ENCODE peak calls at places on chromosomes 2 and 18, in seven cellular contexts. One of them, this sample, is unnamed.

GRCh38 chr2:240800241-240800640 is 19.8 kb downstream of the KIF1A start:
- DNase-seq in HCT116: no peak
- DNase-seq in K562: no peak
- DNase-seq in breast epithelium: peak
- DNase-seq in GM23338: no peak
- DNase-seq in GM12878: no peak
- DNase-seq in HepG2: no peak
- DNase-seq in this sample: peak

GRCh38 chr2:160299540-160299939 is 99.5 kb upstream of the ITGB6 start:
- DNase-seq in HCT116: no peak
- DNase-seq in K562: no peak
- DNase-seq in breast epithelium: no peak
- DNase-seq in GM23338: no peak
- DNase-seq in GM12878: no peak
- DNase-seq in HepG2: no peak
- DNase-seq in this sample: no peak

GRCh38 chr18:79965119-79965902 is 868 bp downstream of the HSBP1L1 start:
- DNase-seq in HCT116: no peak
- DNase-seq in K562: no peak
- DNase-seq in breast epithelium: peak
- DNase-seq in GM23338: peak
- DNase-seq in GM12878: no peak
- DNase-seq in HepG2: peak
- DNase-seq in this sample: peak

GRCh38 chr2:196404276-196404675 is 232.9 kb upstream of the STK17B start:
- DNase-seq in HCT116: no peak
- DNase-seq in K562: no peak
- DNase-seq in breast epithelium: no peak
- DNase-seq in GM23338: no peak
- DNase-seq in GM12878: no peak
- DNase-seq in HepG2: no peak
- DNase-seq in this sample: no peak

GRCh38 chr18:45122510-45122909 is 441.8 kb downstream of the SETBP1 start:
- DNase-seq in HCT116: no peak
- DNase-seq in K562: no peak
- DNase-seq in breast epithelium: no peak
- DNase-seq in GM23338: no peak
- DNase-seq in GM12878: no peak
- DNase-seq in HepG2: no peak
- DNase-seq in this sample: no peak

GRCh38 chr2:65144571-65144970 is 14.7 kb upstream of the RAB1A start:
- DNase-seq in HCT116: no peak
- DNase-seq in K562: no peak
- DNase-seq in breast epithelium: no peak
- DNase-seq in GM23338: no peak
- DNase-seq in GM12878: no peak
- DNase-seq in HepG2: no peak
- DNase-seq in this sample: no peak

GRCh38 chr18:59180150-59180845 is 39.7 kb upstream of the GRP start:
- DNase-seq in HCT116: no peak
- DNase-seq in K562: no peak
- DNase-seq in breast epithelium: no peak
- DNase-seq in GM23338: no peak
- DNase-seq in GM12878: no peak
- DNase-seq in HepG2: no peak
- DNase-seq in this sample: no peak

GRCh38 chr2:15141211-15141610 is 419.9 kb downstream of the NBAS start:
- DNase-seq in HCT116: no peak
- DNase-seq in K562: no peak
- DNase-seq in breast epithelium: no peak
- DNase-seq in GM23338: no peak
- DNase-seq in GM12878: no peak
- DNase-seq in HepG2: no peak
- DNase-seq in this sample: no peak

GRCh38 chr18:2968559-2968958 is 44.4 kb downstream of the LPIN2 start:
- DNase-seq in HCT116: no peak
- DNase-seq in K562: no peak
- DNase-seq in breast epithelium: no peak
- DNase-seq in GM23338: no peak
- DNase-seq in GM12878: no peak
- DNase-seq in HepG2: no peak
- DNase-seq in this sample: no peak

GRCh38 chr2:239935789-239936758 is 89.1 kb downstream of the NDUFA10 start:
- DNase-seq in HCT116: no peak
- DNase-seq in K562: no peak
- DNase-seq in breast epithelium: no peak
- DNase-seq in GM23338: no peak
- DNase-seq in GM12878: no peak
- DNase-seq in HepG2: peak
- DNase-seq in this sample: peak

GRCh38 chr18:12747530-12748315 is 44.9 kb downstream of the PSMG2 start:
- DNase-seq in HCT116: no peak
- DNase-seq in K562: peak
- DNase-seq in breast epithelium: no peak
- DNase-seq in GM23338: no peak
- DNase-seq in GM12878: no peak
- DNase-seq in HepG2: no peak
- DNase-seq in this sample: no peak

GRCh38 chr2:177575358-177575757 is 182.8 kb downstream of the AGPS start:
- DNase-seq in HCT116: no peak
- DNase-seq in K562: no peak
- DNase-seq in breast epithelium: no peak
- DNase-seq in GM23338: no peak
- DNase-seq in GM12878: no peak
- DNase-seq in HepG2: no peak
- DNase-seq in this sample: no peak

GRCh38 chr2:191008286-191008685 is 5.7 kb downstream of the STAT1 start:
- DNase-seq in HCT116: no peak
- DNase-seq in K562: no peak
- DNase-seq in breast epithelium: no peak
- DNase-seq in GM23338: no peak
- DNase-seq in GM12878: no peak
- DNase-seq in HepG2: no peak
- DNase-seq in this sample: no peak

GRCh38 chr2:133303150-133303549 is 265.1 kb downstream of the NCKAP5 start:
- DNase-seq in HCT116: no peak
- DNase-seq in K562: no peak
- DNase-seq in breast epithelium: no peak
- DNase-seq in GM23338: no peak
- DNase-seq in GM12878: no peak
- DNase-seq in HepG2: no peak
- DNase-seq in this sample: no peak

GRCh38 chr18:49639643-49640361 is 77.9 kb downstream of the LIPG start:
- DNase-seq in HCT116: no peak
- DNase-seq in K562: no peak
- DNase-seq in breast epithelium: no peak
- DNase-seq in GM23338: no peak
- DNase-seq in GM12878: no peak
- DNase-seq in HepG2: no peak
- DNase-seq in this sample: peak

GRCh38 chr2:152244241-152244640 is 68.7 kb upstream of the STAM2 start:
- DNase-seq in HCT116: no peak
- DNase-seq in K562: no peak
- DNase-seq in breast epithelium: no peak
- DNase-seq in GM23338: no peak
- DNase-seq in GM12878: no peak
- DNase-seq in HepG2: no peak
- DNase-seq in this sample: no peak

GRCh38 chr18:61308795-61309393 is 24.3 kb upstream of the CDH20 start:
- DNase-seq in HCT116: no peak
- DNase-seq in K562: no peak
- DNase-seq in breast epithelium: no peak
- DNase-seq in GM23338: no peak
- DNase-seq in GM12878: no peak
- DNase-seq in HepG2: no peak
- DNase-seq in this sample: no peak

GRCh38 chr18:75210274-75211001 is at the start of gene TSHZ1:
- DNase-seq in HCT116: peak
- DNase-seq in K562: peak
- DNase-seq in breast epithelium: peak
- DNase-seq in GM23338: peak
- DNase-seq in GM12878: peak
- DNase-seq in HepG2: peak
- DNase-seq in this sample: no peak

GRCh38 chr2:140256080-140256479 is 1475.9 kb upstream of the NXPH2 start:
- DNase-seq in HCT116: no peak
- DNase-seq in K562: no peak
- DNase-seq in breast epithelium: no peak
- DNase-seq in GM23338: no peak
- DNase-seq in GM12878: no peak
- DNase-seq in HepG2: no peak
- DNase-seq in this sample: no peak

GRCh38 chr2:208511016-208511415 is 104.4 kb downstream of the PTH2R start:
- DNase-seq in HCT116: no peak
- DNase-seq in K562: no peak
- DNase-seq in breast epithelium: no peak
- DNase-seq in GM23338: no peak
- DNase-seq in GM12878: no peak
- DNase-seq in HepG2: no peak
- DNase-seq in this sample: no peak

GRCh38 chr2:222941510-222942032 is 80.7 kb downstream of the ACSL3 start:
- DNase-seq in HCT116: no peak
- DNase-seq in K562: no peak
- DNase-seq in breast epithelium: no peak
- DNase-seq in GM23338: no peak
- DNase-seq in GM12878: no peak
- DNase-seq in HepG2: no peak
- DNase-seq in this sample: no peak

GRCh38 chr2:175889557-175890355 is 112.3 kb downstream of the LNPK start:
- DNase-seq in HCT116: no peak
- DNase-seq in K562: no peak
- DNase-seq in breast epithelium: no peak
- DNase-seq in GM23338: no peak
- DNase-seq in GM12878: no peak
- DNase-seq in HepG2: no peak
- DNase-seq in this sample: no peak

GRCh38 chr2:121532347-121532766 is 1.7 kb downstream of the RNU4ATAC start:
- DNase-seq in HCT116: no peak
- DNase-seq in K562: peak
- DNase-seq in breast epithelium: no peak
- DNase-seq in GM23338: no peak
- DNase-seq in GM12878: no peak
- DNase-seq in HepG2: peak
- DNase-seq in this sample: no peak

GRCh38 chr2:45812039-45812500 is 160.6 kb downstream of the PRKCE start:
- DNase-seq in HCT116: no peak
- DNase-seq in K562: no peak
- DNase-seq in breast epithelium: no peak
- DNase-seq in GM23338: no peak
- DNase-seq in GM12878: no peak
- DNase-seq in HepG2: no peak
- DNase-seq in this sample: no peak

GRCh38 chr2:1659951-1660565 is 84.3 kb downstream of the PXDN start:
- DNase-seq in HCT116: no peak
- DNase-seq in K562: no peak
- DNase-seq in breast epithelium: no peak
- DNase-seq in GM23338: no peak
- DNase-seq in GM12878: no peak
- DNase-seq in HepG2: no peak
- DNase-seq in this sample: no peak

GRCh38 chr2:172693037-172693436 is 42.6 kb upstream of the RAPGEF4 start:
- DNase-seq in HCT116: peak
- DNase-seq in K562: no peak
- DNase-seq in breast epithelium: no peak
- DNase-seq in GM23338: no peak
- DNase-seq in GM12878: no peak
- DNase-seq in HepG2: peak
- DNase-seq in this sample: no peak
- TF ChIP-seq POLR2AphosphoS5 in HCT116: peak
- TF ChIP-seq POLR2AphosphoS5 in K562: no peak
- TF ChIP-seq POLR2AphosphoS5 in breast epithelium: no peak
- TF ChIP-seq POLR2AphosphoS5 in GM23338: no peak
- TF ChIP-seq POLR2AphosphoS5 in GM12878: no peak
- TF ChIP-seq POLR2AphosphoS5 in HepG2: no peak
- TF ChIP-seq POLR2AphosphoS5 in this sample: no peak

GRCh38 chr2:76870011-76870410 is 652.2 kb downstream of the LRRTM4 start:
- DNase-seq in HCT116: no peak
- DNase-seq in K562: no peak
- DNase-seq in breast epithelium: no peak
- DNase-seq in GM23338: peak
- DNase-seq in GM12878: no peak
- DNase-seq in HepG2: no peak
- DNase-seq in this sample: no peak
- TF ChIP-seq CTCF in HCT116: no peak
- TF ChIP-seq CTCF in K562: no peak
- TF ChIP-seq CTCF in breast epithelium: no peak
- TF ChIP-seq CTCF in GM23338: peak
- TF ChIP-seq CTCF in GM12878: no peak
- TF ChIP-seq CTCF in HepG2: no peak
- TF ChIP-seq CTCF in this sample: no peak

GRCh38 chr18:57003342-57003741 is 143.5 kb upstream of the BOD1L2 start:
- DNase-seq in HCT116: no peak
- DNase-seq in K562: no peak
- DNase-seq in breast epithelium: no peak
- DNase-seq in GM23338: no peak
- DNase-seq in GM12878: no peak
- DNase-seq in HepG2: no peak
- DNase-seq in this sample: no peak

GRCh38 chr18:56999823-57000222 is 147.1 kb upstream of the BOD1L2 start:
- DNase-seq in HCT116: no peak
- DNase-seq in K562: no peak
- DNase-seq in breast epithelium: no peak
- DNase-seq in GM23338: no peak
- DNase-seq in GM12878: no peak
- DNase-seq in HepG2: no peak
- DNase-seq in this sample: no peak

GRCh38 chr18:57002627-57003026 is 144.3 kb upstream of the BOD1L2 start:
- DNase-seq in HCT116: no peak
- DNase-seq in K562: no peak
- DNase-seq in breast epithelium: no peak
- DNase-seq in GM23338: no peak
- DNase-seq in GM12878: no peak
- DNase-seq in HepG2: peak
- DNase-seq in this sample: no peak

GRCh38 chr18:57008001-57008686 is 138.7 kb upstream of the BOD1L2 start:
- DNase-seq in HCT116: no peak
- DNase-seq in K562: no peak
- DNase-seq in breast epithelium: no peak
- DNase-seq in GM23338: peak
- DNase-seq in GM12878: no peak
- DNase-seq in HepG2: no peak
- DNase-seq in this sample: no peak

GRCh38 chr18:57004366-57005121 is 142.3 kb upstream of the BOD1L2 start:
- DNase-seq in HCT116: no peak
- DNase-seq in K562: no peak
- DNase-seq in breast epithelium: no peak
- DNase-seq in GM23338: no peak
- DNase-seq in GM12878: peak
- DNase-seq in HepG2: peak
- DNase-seq in this sample: no peak
- H3K4me3 ChIP-seq in HCT116: no peak
- H3K4me3 ChIP-seq in K562: no peak
- H3K4me3 ChIP-seq in breast epithelium: no peak
- H3K4me3 ChIP-seq in GM23338: no peak
- H3K4me3 ChIP-seq in GM12878: no peak
- H3K4me3 ChIP-seq in HepG2: no peak
- H3K4me3 ChIP-seq in this sample: no peak

DNA sequence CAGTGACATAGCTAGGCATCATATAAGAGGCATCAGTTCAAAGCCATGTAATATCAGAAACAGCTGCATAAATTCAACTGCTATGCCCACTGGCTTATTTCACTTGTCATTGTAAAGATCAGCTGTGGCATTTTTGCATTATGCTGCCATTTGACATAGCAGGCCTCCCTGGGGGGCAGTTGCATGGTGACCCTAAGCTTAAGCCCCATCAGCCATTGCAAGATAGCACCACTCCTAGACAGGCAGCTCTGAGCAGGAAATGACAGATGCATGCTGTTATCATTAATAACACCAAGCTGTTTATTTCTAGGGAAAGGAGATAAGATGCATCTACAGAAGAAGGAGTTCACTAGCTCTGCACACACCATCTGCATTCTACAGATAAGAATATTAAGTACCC is 233.4 kb upstream of the CNTNAP5 start:
- DNase-seq in HCT116: no peak
- DNase-seq in K562: no peak
- DNase-seq in breast epithelium: no peak
- DNase-seq in GM23338: no peak
- DNase-seq in GM12878: no peak
- DNase-seq in HepG2: no peak
- DNase-seq in this sample: no peak
- TF ChIP-seq POLR2AphosphoS5 in HCT116: no peak
- TF ChIP-seq POLR2AphosphoS5 in K562: no peak
- TF ChIP-seq POLR2AphosphoS5 in breast epithelium: no peak
- TF ChIP-seq POLR2AphosphoS5 in GM23338: no peak
- TF ChIP-seq POLR2AphosphoS5 in GM12878: no peak
- TF ChIP-seq POLR2AphosphoS5 in HepG2: no peak
- TF ChIP-seq POLR2AphosphoS5 in this sample: no peak